ENCODE peak calls at places on chromosomes 6 and 20, in five cellular contexts. M, X, H, Z and Y are unnamed samples.

GRCh38 chr20:37283530-37284195 is 5.8 kb upstream of the MANBAL start:
- DNase-seq in M (no peak), Z (no peak), X (no peak), H (no peak), Y (no peak)

GRCh38 chr6:162856885-162857284 is 129.1 kb downstream of the PACRG start:
- DNase-seq in X (no peak), Z (no peak), M (no peak), H (peak; percentile 54), Y (no peak)

GRCh38 chr20:20448891-20449290 is 81.0 kb downstream of the INSM1 start:
- DNase-seq in M (no peak), Z (no peak), H (no peak), X (no peak), Y (no peak)

GRCh38 chr6:42315991-42316378 is 98.3 kb upstream of the MRPS10 start:
- DNase-seq in X (no peak), M (no peak), Z (no peak), H (peak; percentile 86), Y (no peak)

GRCh38 chr6:170367241-170367640 is 60.7 kb downstream of the FAM120B start:
- DNase-seq in Z (no peak), M (no peak), X (no peak), H (no peak), Y (no peak)

GRCh38 chr6:129638055-129639019 is 71.6 kb downstream of the ARHGAP18 start:
- DNase-seq in Z (no peak), M (no peak), X (no peak), H (peak; percentile 55), Y (no peak)

GRCh38 chr20:35257175-35257909 is 20.6 kb downstream of the MMP24OS start:
- DNase-seq in M (no peak), Z (no peak), X (no peak), H (no peak), Y (no peak)

GRCh38 chr6:11585426-11586016 is 48.0 kb downstream of the TMEM170B start:
- DNase-seq in X (no peak), M (no peak), Z (no peak), H (peak; percentile 55), Y (no peak)

GRCh38 chr6:126446187-126446696 is 106.3 kb downstream of the CENPW start:
- DNase-seq in M (no peak), X (no peak), H (no peak), Z (no peak), Y (no peak)

GRCh38 chr20:5871720-5872410 is 78.5 kb downstream of the TRMT6 start:
- DNase-seq in M (no peak), H (no peak), Z (no peak), X (no peak), Y (no peak)

GRCh38 chr20:47280668-47281067 is 75.8 kb downstream of the ZMYND8 start:
- DNase-seq in X (no peak), H (no peak), Z (no peak), M (no peak), Y (no peak)

GRCh38 chr6:90695316-90695715 is 108.4 kb upstream of the MAP3K7 start:
- DNase-seq in M (no peak), Z (no peak), X (no peak), H (no peak), Y (no peak)

GRCh38 chr6:169416249-169416648 is 162.6 kb upstream of the THBS2 start:
- DNase-seq in H (no peak), X (no peak), Z (no peak), M (no peak), Y (no peak)

GRCh38 chr6:148760568-148761531 is 14.0 kb downstream of the UST start:
- DNase-seq in X (peak; percentile 92), Z (peak; percentile 68), H (peak; percentile 71), M (peak; percentile 73), Y (peak; percentile 43)

GRCh38 chr20:44745560-44746366 is at the start of gene KCNK15:
- DNase-seq in H (no peak), Z (no peak), M (peak; percentile 37), X (no peak), Y (peak; percentile 56)

GRCh38 chr6:53858196-53858595 is 63.4 kb downstream of the LRRC1 start:
- DNase-seq in X (no peak), M (no peak), H (no peak), Z (no peak), Y (no peak)

GRCh38 chr20:48921883-48922867 is 664 bp downstream of the ARFGEF2 start:
- DNase-seq in H (no peak), X (peak; percentile 92), Z (no peak), M (no peak), Y (no peak)

GRCh38 chr20:45096781-45097180 is 4.1 kb downstream of the KCNS1 start:
- DNase-seq in H (no peak), M (no peak), Z (no peak), X (no peak), Y (no peak)

GRCh38 chr6:125952764-125953501 is 3.6 kb upstream of the HINT3 start:
- DNase-seq in X (peak; percentile 71), M (no peak), Z (no peak), H (no peak), Y (no peak)

GRCh38 chr20:38658879-38659612 is 57.4 kb downstream of the ARHGAP40 start:
- DNase-seq in M (no peak), Z (no peak), H (no peak), X (no peak), Y (no peak)

GRCh38 chr20:62795023-62795761 is 1.1 kb upstream of the MRGBP start:
- DNase-seq in X (peak; percentile 93), M (peak; percentile 62), Z (no peak), H (no peak), Y (no peak)

GRCh38 chr6:87759491-87760010 is 57.5 kb upstream of the AKIRIN2 start:
- DNase-seq in H (no peak), Z (no peak), M (no peak), X (no peak), Y (no peak)

GRCh38 chr6:90126178-90126577 is 170.5 kb downstream of the BACH2 start:
- DNase-seq in H (no peak), Z (no peak), M (no peak), X (no peak), Y (no peak)

GRCh38 chr6:97068211-97068610 is 143.7 kb downstream of the KLHL32 start:
- DNase-seq in M (no peak), H (peak; percentile 10), X (no peak), Z (no peak), Y (no peak)

GRCh38 chr6:36844232-36845170 is 5.3 kb upstream of the CPNE5 start:
- DNase-seq in Z (no peak), H (no peak), M (no peak), X (peak; percentile 39), Y (no peak)

GRCh38 chr20:52972965-52973819 is 1.0 kb downstream of the TSHZ2 start:
- DNase-seq in M (no peak), H (no peak), X (no peak), Z (no peak), Y (no peak)

GRCh38 chr6:34243901-34244884 is 4.6 kb downstream of the SMIM29 start:
- DNase-seq in Z (peak; percentile 43), M (no peak), X (peak; percentile 81), H (peak; percentile 72), Y (no peak)

GRCh38 chr20:61896058-61896961 is 169.4 kb downstream of the TAF4 start:
- DNase-seq in M (no peak), H (no peak), X (peak; percentile 79), Z (no peak), Y (peak; percentile 62)

GRCh38 chr6:131250121-131250520 is 114.9 kb downstream of the AKAP7 start:
- DNase-seq in Z (peak; percentile 24), H (peak; percentile 8), X (peak; percentile 84), M (peak; percentile 14), Y (peak; percentile 51)
- TF ChIP-seq CTCF in Z (no peak), H (peak; percentile 3), X (no peak), M (no peak), Y (no peak)

GRCh38 chr20:64091340-64091739 is 7.1 kb upstream of the LKAAEAR1 start:
- DNase-seq in H (no peak), X (no peak), Z (no peak), M (no peak), Y (no peak)
- TF ChIP-seq CTCF in H (no peak), X (no peak), Z (no peak), M (no peak), Y (no peak)

GRCh38 chr6:1600764-1601615 is 8.7 kb upstream of the FOXC1 start:
- DNase-seq in X (peak; percentile 34), H (no peak), Z (no peak), M (no peak), Y (no peak)
- TF ChIP-seq CTCF in X (no peak), H (no peak), Z (no peak), M (no peak), Y (no peak)

DNA sequence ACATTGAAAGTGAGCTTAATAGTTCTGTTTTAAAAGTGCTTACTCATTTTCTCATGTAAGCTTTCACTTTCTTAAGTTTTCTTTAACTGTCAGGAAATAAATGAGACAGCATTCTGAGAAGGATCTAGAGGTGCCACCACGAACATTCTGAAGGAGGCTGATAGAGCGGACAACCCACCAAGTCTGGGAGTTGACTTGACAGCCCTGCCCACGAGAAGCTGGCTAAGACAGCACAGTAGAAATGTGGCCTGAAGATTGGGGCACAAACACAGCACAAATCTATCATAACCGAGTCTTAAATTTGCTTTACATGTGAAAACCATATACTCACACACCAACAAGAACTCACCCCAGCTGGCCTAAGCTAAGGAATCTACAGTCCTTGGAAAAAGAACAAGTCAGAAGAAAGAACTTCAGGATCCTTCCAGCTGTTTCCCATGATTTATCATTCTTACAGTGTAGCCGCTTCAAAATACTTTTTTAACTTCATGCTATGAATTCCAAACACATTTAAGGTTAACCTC is 144.2 kb upstream of the TNFAIP3 start:
- DNase-seq in H (no peak), Z (no peak), M (no peak), X (no peak), Y (no peak)
- TF ChIP-seq CTCF in H (no peak), Z (no peak), M (no peak), X (no peak), Y (no peak)

GRCh38 chr6:18155864-18156396 is 708 bp downstream of the KDM1B start:
- DNase-seq in H (no peak), M (peak; percentile 58), X (peak; percentile 92), Z (no peak), Y (peak; percentile 63)
- TF ChIP-seq CTCF in H (peak; percentile 42), M (no peak), X (no peak), Z (no peak), Y (no peak)

DNA sequence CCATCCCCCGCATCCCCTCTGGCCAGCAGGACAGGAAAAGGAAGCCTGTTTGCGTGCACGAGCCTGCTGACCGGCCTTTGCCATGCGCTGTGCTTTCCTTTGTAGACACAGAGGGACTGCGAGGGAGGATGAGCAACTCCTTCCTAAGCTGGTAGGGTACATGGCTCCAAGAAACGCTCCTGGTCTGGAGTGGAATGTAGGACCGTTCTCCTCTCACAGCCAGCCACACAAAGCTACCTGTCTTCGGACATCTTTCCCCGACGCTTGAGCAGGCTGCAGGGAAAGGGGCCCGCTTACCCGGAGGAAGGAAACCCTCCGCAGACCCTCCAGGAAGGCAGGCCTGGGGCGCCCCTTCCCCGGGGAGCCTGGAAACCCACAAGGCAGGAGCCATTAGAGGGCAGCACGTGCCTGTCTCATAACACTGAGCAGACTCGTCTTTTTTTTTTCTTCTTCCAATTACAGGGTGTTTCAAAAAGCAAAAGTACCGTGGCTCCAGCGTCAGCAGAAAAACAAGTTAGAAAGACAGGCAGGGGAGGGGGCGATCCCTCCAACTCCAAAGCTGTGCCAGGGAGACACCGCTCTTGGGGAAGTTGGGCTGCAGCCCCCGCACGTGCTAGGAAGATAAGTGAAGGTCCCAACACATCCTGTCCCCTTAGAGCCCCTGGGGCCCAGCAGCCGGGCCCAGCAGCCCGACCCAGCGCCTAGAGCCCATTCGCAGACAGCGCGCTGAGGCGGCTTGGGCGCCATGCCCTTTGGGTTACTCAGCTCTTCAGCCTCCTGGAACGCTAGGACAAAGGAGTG is 136.0 kb downstream of the LY86 start:
- DNase-seq in X (peak; percentile 86), H (peak; percentile 45), M (peak; percentile 40), Z (peak; percentile 64), Y (peak; percentile 80)
- TF ChIP-seq CTCF in X (peak; percentile 57), H (peak; percentile 69), M (no peak), Z (peak; percentile 61), Y (no peak)